ENCODE peak calls at places on chromosome 14, in nine cellular contexts. L, V, P, J, D, Y, K, H and E are unnamed samples.

GRCh38 chr14:88009486-88009885 is 4.6 kb downstream of the GPR65 start:
- DNase-seq in L (no peak), V (no peak), P (no peak), J (no peak), D (no peak), Y (no peak), K (no peak), H (no peak), E (no peak)

GRCh38 chr14:47365248-47365647 is 310.2 kb downstream of the MDGA2 start:
- DNase-seq in L (no peak), V (peak), P (no peak), J (no peak), D (no peak), Y (peak), K (no peak), H (no peak), E (no peak)

GRCh38 chr14:84351646-84352045 is 1178.3 kb upstream of the FLRT2 start:
- DNase-seq in L (no peak), V (no peak), P (no peak), J (no peak), D (no peak), Y (no peak), K (no peak), H (no peak), E (no peak)

GRCh38 chr14:55272415-55272786 is 1.2 kb downstream of the FBXO34 start:
- DNase-seq in L (no peak), V (no peak), P (no peak), J (no peak), D (no peak), Y (no peak), K (peak), H (no peak), E (no peak)

GRCh38 chr14:70672328-70672675 is 30.6 kb downstream of the TTC9 start:
- DNase-seq in L (no peak), V (no peak), P (no peak), J (no peak), D (no peak), Y (no peak), K (no peak), H (no peak), E (no peak)

GRCh38 chr14:37036669-37037341 is 135.6 kb downstream of the SLC25A21 start:
- DNase-seq in L (no peak), V (no peak), P (no peak), J (no peak), D (no peak), Y (no peak), K (no peak), H (no peak), E (peak)

GRCh38 chr14:104865069-104865630 is at the start of gene CEP170B:
- DNase-seq in L (no peak), V (peak), P (peak), J (peak), D (peak), Y (no peak), K (peak), H (no peak), E (no peak)

GRCh38 chr14:104292084-104292970 is 153.9 kb downstream of the KIF26A start:
- DNase-seq in L (no peak), V (no peak), P (peak), J (no peak), D (no peak), Y (no peak), K (no peak), H (no peak), E (no peak)

GRCh38 chr14:74134484-74134883 is 49.7 kb downstream of the LIN52 start:
- DNase-seq in L (no peak), V (no peak), P (no peak), J (no peak), D (peak), Y (no peak), K (no peak), H (no peak), E (peak)